ENCODE peak calls at places on chromosomes 1 and 21, in four cellular contexts. F, S, O and J are unnamed samples.

GRCh38 chr1:28855969-28856368 is 44.0 kb downstream of the OPRD1 start:
- DNase-seq in F (no peak), S (no peak), O (no peak), J (no peak)

GRCh38 chr1:32068891-32069590 is 3.7 kb upstream of the TMEM39B start:
- DNase-seq in F (no peak), S (no peak), O (no peak), J (no peak)

GRCh38 chr1:88462481-88463261 is 221.4 kb upstream of the PKN2 start:
- DNase-seq in S (peak; percentile 67), O (no peak), F (peak; percentile 38), J (no peak)

GRCh38 chr1:150575072-150575489 is 4.3 kb downstream of the MCL1 start:
- DNase-seq in F (no peak), S (no peak), O (no peak), J (no peak)

GRCh38 chr21:41316200-41316599 is 401 bp upstream of the FAM3B start:
- DNase-seq in S (no peak), O (peak; percentile 34), F (no peak), J (no peak)

GRCh38 chr1:6225651-6226050 is 10.1 kb downstream of the ICMT start:
- DNase-seq in O (no peak), F (no peak), S (no peak), J (no peak)

GRCh38 chr1:24304763-24305162 is 14.4 kb upstream of the GRHL3 start:
- DNase-seq in F (no peak), S (no peak), O (no peak), J (no peak)

GRCh38 chr1:18945401-18945849 is 11.1 kb downstream of the IFFO2 start:
- DNase-seq in S (no peak), O (no peak), F (peak; percentile 50), J (no peak)

GRCh38 chr1:198674009-198674408 is 35.2 kb downstream of the PTPRC start:
- DNase-seq in O (no peak), S (no peak), F (no peak), J (no peak)

GRCh38 chr1:62177621-62178020 is 17.0 kb upstream of the L1TD1 start:
- DNase-seq in S (no peak), F (no peak), O (no peak), J (no peak)

GRCh38 chr1:11156441-11156840 is 32.7 kb upstream of the ANGPTL7 start:
- DNase-seq in S (no peak), F (no peak), O (no peak), J (no peak)

GRCh38 chr1:236280438-236281285 is 1.1 kb downstream of the ERO1B start:
- DNase-seq in F (no peak), O (no peak), S (no peak), J (no peak)

GRCh38 chr1:234874291-234875288 is 254.0 kb downstream of the TOMM20 start:
- DNase-seq in S (no peak), O (no peak), F (no peak), J (no peak)

GRCh38 chr1:192066202-192066601 is 92.1 kb upstream of the RGS18 start:
- DNase-seq in S (no peak), F (no peak), O (no peak), J (no peak)

DNA sequence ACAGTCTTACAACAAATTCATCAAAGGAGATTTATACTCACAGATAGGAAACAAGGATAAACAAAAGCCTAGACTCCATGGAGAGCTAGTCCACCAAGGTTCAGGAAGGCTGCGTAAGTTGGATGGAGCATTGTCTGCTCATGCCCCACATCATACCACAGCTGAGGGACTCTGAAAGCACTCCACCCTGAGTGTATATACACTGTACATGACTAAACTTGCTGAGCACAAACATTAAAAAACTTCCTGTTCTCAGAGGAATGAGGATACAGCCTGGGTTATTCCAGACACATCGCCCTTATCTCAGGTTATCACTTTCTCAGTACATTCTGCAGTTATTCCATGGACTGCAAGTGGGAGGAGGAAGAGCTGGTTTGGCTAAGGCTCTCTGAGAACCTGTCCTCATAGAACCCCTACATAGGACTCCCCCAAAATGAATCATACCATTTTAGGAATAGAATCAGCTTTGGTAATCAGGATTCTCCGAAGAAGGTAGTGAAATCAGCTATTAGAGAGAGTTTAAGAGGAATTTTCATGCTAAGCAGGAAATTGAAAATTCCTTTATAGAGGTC is 58.0 kb upstream of the PRMT6 start:
- DNase-seq in S (no peak), O (no peak), F (no peak), J (no peak)
- H3K27ac ChIP-seq in S (no peak overlapping the region), O (no peak overlapping the region), F (no peak overlapping the region), J (no peak overlapping the region)

GRCh38 chr1:232393834-232394146 is 236.1 kb downstream of the SIPA1L2 start:
- DNase-seq in S (no peak), O (no peak), F (no peak), J (no peak)

GRCh38 chr1:232404227-232404626 is 225.7 kb downstream of the SIPA1L2 start:
- DNase-seq in O (no peak), F (no peak), S (no peak), J (no peak)

GRCh38 chr1:232393010-232393833 is 236.7 kb downstream of the SIPA1L2 start:
- DNase-seq in S (no peak), F (no peak), O (no peak), J (no peak)

GRCh38 chr1:232403017-232403714 is 226.8 kb downstream of the SIPA1L2 start:
- DNase-seq in O (no peak), F (peak; percentile 30), S (no peak), J (no peak)

DNA sequence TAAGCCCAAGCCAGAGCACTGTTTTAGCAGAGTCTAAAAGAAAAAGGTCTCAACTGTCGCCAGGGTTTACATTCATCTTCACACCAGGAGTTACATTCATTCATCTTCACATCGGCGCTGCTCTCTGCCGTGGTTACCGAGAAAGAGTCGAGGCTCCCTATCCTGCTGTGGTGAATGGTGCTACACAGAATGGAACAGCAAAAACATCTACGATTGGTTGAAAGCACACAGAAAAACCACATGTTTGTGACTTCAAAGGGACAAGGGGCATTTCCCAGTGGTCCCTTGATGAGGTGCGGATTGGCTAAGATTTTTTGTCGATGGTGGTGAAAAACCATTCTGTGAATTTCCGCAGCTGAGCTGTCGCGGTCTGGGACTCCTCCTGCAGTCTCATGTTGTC is 231.1 kb downstream of the SIPA1L2 start:
- DNase-seq in S (no peak), F (no peak), O (no peak), J (no peak)
- H3K36me3 ChIP-seq in S (peaks cover 71% of the 10 kb centered on the region), F (peaks cover 64% of the 10 kb centered on the region), O (peaks cover 15% of the 10 kb centered on the region), J (peaks cover 4% of the 10 kb centered on the region)

GRCh38 chr1:67018574-67018973 is 35.4 kb downstream of the SLC35D1 start:
- DNase-seq in S (no peak), F (no peak), O (no peak), J (no peak)
- H3K27ac ChIP-seq in S (no peak overlapping the region), F (no peak overlapping the region), O (peak overlapping the region; percentile 44), J (no peak overlapping the region)

DNA sequence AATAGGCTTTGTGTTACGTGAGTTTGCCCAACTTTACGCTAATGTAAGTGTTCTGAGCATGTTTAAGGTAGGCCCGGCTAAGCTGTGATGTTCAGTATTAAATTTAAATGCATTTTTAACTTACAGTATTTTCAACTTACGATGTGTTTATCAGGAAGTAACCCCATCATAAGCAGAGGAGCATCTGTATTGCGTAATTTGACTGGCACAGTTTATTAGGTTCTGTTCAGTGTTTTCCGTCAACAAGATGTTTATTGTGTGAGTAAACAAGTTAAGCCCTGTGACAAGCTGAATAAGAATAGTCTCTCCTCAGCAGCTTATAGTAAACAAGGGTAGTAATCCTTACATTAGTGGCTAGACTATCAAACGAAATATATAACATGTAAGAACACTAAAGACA is 27.2 kb upstream of the SHISA4 start:
- DNase-seq in O (no peak), F (no peak), S (no peak), J (no peak)
- H3K36me3 ChIP-seq in O (peaks cover 52% of the 10 kb centered on the region), F (peaks cover 85% of the 10 kb centered on the region), S (peaks cover 92% of the 10 kb centered on the region), J (peaks cover 82% of the 10 kb centered on the region)

DNA sequence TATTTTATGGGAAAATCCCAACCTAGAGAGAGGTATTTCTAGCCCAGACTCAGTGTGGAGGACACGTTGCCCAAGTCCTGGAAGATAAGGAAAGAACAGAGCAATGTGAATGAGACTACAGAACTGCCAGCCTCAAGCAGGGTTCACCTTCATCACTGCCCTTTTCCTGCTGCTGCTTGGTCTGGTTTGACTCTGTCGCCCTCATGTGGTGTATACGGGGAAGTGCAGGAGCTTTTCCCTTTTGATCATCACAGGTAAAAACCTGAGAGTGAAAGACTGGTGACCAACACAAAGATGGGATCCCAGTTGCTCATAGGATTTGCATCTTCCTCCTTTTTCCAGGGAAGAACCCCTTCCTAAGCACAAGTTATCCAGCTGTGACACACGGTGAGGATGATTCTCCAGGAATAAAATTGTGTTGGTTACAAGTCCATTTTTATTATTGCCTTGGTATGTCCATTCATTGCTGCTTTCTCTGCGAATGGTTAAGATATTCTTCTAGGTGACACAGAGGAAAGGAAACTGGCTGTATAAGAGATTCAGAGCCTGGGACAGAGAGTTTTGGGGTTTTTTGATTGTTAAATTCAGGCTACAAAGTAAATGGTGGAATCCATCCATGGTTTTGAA is 89.5 kb upstream of the CD53 start:
- DNase-seq in F (no peak), S (no peak), O (peak; percentile 46), J (no peak)
- H3K27ac ChIP-seq in F (no peak overlapping the region), S (no peak overlapping the region), O (no peak overlapping the region), J (no peak overlapping the region)

GRCh38 chr1:54253480-54253879 is 53.5 kb downstream of the MRPL37 start:
- DNase-seq in S (no peak), O (no peak), F (no peak), J (peak; percentile 94)
- H3K36me3 ChIP-seq in S (peaks cover 10% of the 10 kb centered on the region), O (peaks cover 16% of the 10 kb centered on the region), F (peaks cover 15% of the 10 kb centered on the region), J (peaks cover 30% of the 10 kb centered on the region)

GRCh38 chr21:45615145-45615711 is 28.3 kb upstream of the PCBP3 start:
- DNase-seq in O (peak; percentile 55), S (no peak), F (no peak), J (no peak)

GRCh38 chr21:45611296-45611695 is 32.2 kb upstream of the PCBP3 start:
- DNase-seq in O (no peak), F (no peak), S (no peak), J (no peak)

GRCh38 chr21:45613396-45613795 is 30.1 kb upstream of the PCBP3 start:
- DNase-seq in S (no peak), F (no peak), O (no peak), J (no peak)

GRCh38 chr21:45613881-45614280 is 29.6 kb upstream of the PCBP3 start:
- DNase-seq in F (no peak), O (no peak), S (no peak), J (no peak)

GRCh38 chr21:45612096-45613019 is 31.2 kb upstream of the PCBP3 start:
- DNase-seq in O (no peak), S (no peak), F (no peak), J (peak; percentile 37)
- H3K27ac ChIP-seq in O (no peak overlapping the region), S (no peak overlapping the region), F (no peak overlapping the region), J (no peak overlapping the region)